ENCODE peak calls at places on chromosomes 2 and 18, in nine cellular contexts. I, H, T, E, V, Q, A, F and Y are unnamed samples. For H3K27me3, the result is how much of the 10 kb centered on the place peaks cover.

GRCh38 chr18:60892441-60892840 is 440.8 kb upstream of the CDH20 start:
- DNase-seq in I (no peak), H (no peak), T (no peak), E (no peak), V (no peak), Q (peak), A (no peak), F (no peak), Y (no peak)

GRCh38 chr18:46917808-46918600 is 602 bp downstream of the KATNAL2 start:
- DNase-seq in I (peak), H (no peak), T (peak), E (no peak), V (peak), Q (peak), A (no peak), F (no peak), Y (peak)

GRCh38 chr2:166057363-166058169 is 70.3 kb downstream of the SCN1A start:
- DNase-seq in I (no peak), H (no peak), T (peak), E (no peak), V (peak), Q (peak), A (no peak), F (no peak), Y (no peak)

GRCh38 chr2:169892951-169893350 is 65.7 kb downstream of the UBR3 start:
- DNase-seq in I (no peak), H (no peak), T (no peak), E (no peak), V (no peak), Q (no peak), A (no peak), F (no peak), Y (no peak)

GRCh38 chr2:106030287-106031268 is 163.5 kb downstream of the UXS1 start:
- DNase-seq in I (peak), H (no peak), T (no peak), E (no peak), V (peak), Q (peak), A (no peak), F (peak), Y (peak)

GRCh38 chr2:239164281-239164871 is 236.4 kb downstream of the HDAC4 start:
- DNase-seq in I (no peak), H (no peak), T (no peak), E (no peak), V (no peak), Q (peak), A (no peak), F (peak), Y (no peak)

GRCh38 chr18:10059610-10060468 is 146.0 kb downstream of the VAPA start:
- DNase-seq in I (no peak), H (no peak), T (peak), E (no peak), V (no peak), Q (no peak), A (no peak), F (peak), Y (peak)

GRCh38 chr2:84894131-84894586 is 11.3 kb upstream of the TMSB10 start:
- DNase-seq in I (no peak), H (peak), T (no peak), E (no peak), V (no peak), Q (no peak), A (no peak), F (no peak), Y (no peak)

GRCh38 chr2:80002112-80002511 is 302.4 kb downstream of the LRRTM1 start:
- DNase-seq in I (no peak), H (no peak), T (no peak), E (no peak), V (no peak), Q (no peak), A (no peak), F (no peak), Y (no peak)

GRCh38 chr2:188598551-188598950 is 306.9 kb downstream of the GULP1 start:
- DNase-seq in I (no peak), H (no peak), T (no peak), E (no peak), V (no peak), Q (peak), A (no peak), F (peak), Y (peak)

GRCh38 chr2:120572226-120572625 is 163.4 kb upstream of the GLI2 start:
- DNase-seq in I (no peak), H (no peak), T (no peak), E (no peak), V (no peak), Q (no peak), A (no peak), F (no peak), Y (no peak)

GRCh38 chr2:113720167-113720566 is 36.3 kb downstream of the SLC35F5 start:
- DNase-seq in I (no peak), H (no peak), T (no peak), E (peak), V (no peak), Q (peak), A (no peak), F (no peak), Y (no peak)

GRCh38 chr2:235723811-235724465 is 230.1 kb downstream of the AGAP1 start:
- DNase-seq in I (no peak), H (no peak), T (no peak), E (no peak), V (no peak), Q (no peak), A (no peak), F (peak), Y (no peak)

GRCh38 chr18:24930974-24931373 is 421.0 kb downstream of the ZNF521 start:
- DNase-seq in I (no peak), H (no peak), T (no peak), E (no peak), V (no peak), Q (no peak), A (peak), F (no peak), Y (no peak)

GRCh38 chr18:68796936-68797690 is 767 bp upstream of the CCDC102B start:
- DNase-seq in I (peak), H (no peak), T (no peak), E (no peak), V (no peak), Q (peak), A (no peak), F (no peak), Y (no peak)

GRCh38 chr2:99431587-99432275 is 58.1 kb downstream of the REV1 start:
- DNase-seq in I (no peak), H (no peak), T (no peak), E (no peak), V (no peak), Q (no peak), A (no peak), F (no peak), Y (no peak)

GRCh38 chr2:85765081-85765731 is 11.4 kb downstream of the ATOH8 start:
- DNase-seq in I (no peak), H (no peak), T (no peak), E (peak), V (peak), Q (no peak), A (no peak), F (no peak), Y (no peak)

GRCh38 chr2:70371753-70372152 is 69.9 kb upstream of the FAM136A start:
- DNase-seq in I (peak), H (no peak), T (no peak), E (no peak), V (no peak), Q (peak), A (no peak), F (no peak), Y (no peak)

GRCh38 chr2:46837112-46837454 is 78.5 kb downstream of the MCFD2 start:
- DNase-seq in I (no peak), H (no peak), T (no peak), E (no peak), V (no peak), Q (no peak), A (no peak), F (peak), Y (no peak)

GRCh38 chr18:76913583-76913982 is 91.2 kb downstream of the ZNF236 start:
- DNase-seq in I (no peak), H (no peak), T (no peak), E (no peak), V (no peak), Q (no peak), A (peak), F (no peak), Y (no peak)

GRCh38 chr2:118987886-118988285 is 45.9 kb downstream of the MARCO start:
- DNase-seq in I (no peak), H (no peak), T (no peak), E (no peak), V (no peak), Q (no peak), A (peak), F (peak), Y (no peak)

GRCh38 chr18:9872823-9873222 is 12.9 kb upstream of the TXNDC2 start:
- DNase-seq in I (no peak), H (no peak), T (no peak), E (no peak), V (no peak), Q (no peak), A (no peak), F (no peak), Y (no peak)

GRCh38 chr2:220165401-220165800 is 538.0 kb downstream of the SLC4A3 start:
- DNase-seq in I (no peak), H (peak), T (no peak), E (no peak), V (no peak), Q (no peak), A (peak), F (no peak), Y (no peak)

GRCh38 chr2:67451086-67451832 is 54.1 kb downstream of the ETAA1 start:
- DNase-seq in I (peak), H (no peak), T (no peak), E (no peak), V (no peak), Q (peak), A (peak), F (no peak), Y (no peak)

DNA sequence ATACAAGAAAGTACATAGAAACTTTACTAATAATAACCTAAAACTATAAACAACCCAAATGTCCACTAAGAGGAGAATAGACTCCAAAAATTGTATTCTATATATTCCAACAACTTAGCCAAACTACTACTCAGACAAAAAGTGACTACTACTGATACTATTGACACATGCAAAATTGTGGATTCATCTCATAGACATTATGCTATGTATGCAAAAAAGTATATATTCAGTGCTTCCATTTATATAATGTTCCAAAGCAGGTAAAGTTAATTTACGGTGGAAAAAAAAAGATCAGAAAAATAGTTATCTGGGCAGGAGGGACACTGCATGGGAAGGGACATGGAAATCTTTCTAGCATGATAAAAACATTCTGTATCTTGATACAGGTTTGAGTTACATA is 62.0 kb upstream of the SRD5A2 start:
- DNase-seq in I (no peak), H (no peak), T (no peak), E (no peak), V (no peak), Q (no peak), A (no peak), F (no peak), Y (no peak)
- H3K27me3 ChIP-seq in I (under half), H (under half), T (under half), E (under half), V (under half), Q (under half), A (under half), F (under half), Y (under half)

DNA sequence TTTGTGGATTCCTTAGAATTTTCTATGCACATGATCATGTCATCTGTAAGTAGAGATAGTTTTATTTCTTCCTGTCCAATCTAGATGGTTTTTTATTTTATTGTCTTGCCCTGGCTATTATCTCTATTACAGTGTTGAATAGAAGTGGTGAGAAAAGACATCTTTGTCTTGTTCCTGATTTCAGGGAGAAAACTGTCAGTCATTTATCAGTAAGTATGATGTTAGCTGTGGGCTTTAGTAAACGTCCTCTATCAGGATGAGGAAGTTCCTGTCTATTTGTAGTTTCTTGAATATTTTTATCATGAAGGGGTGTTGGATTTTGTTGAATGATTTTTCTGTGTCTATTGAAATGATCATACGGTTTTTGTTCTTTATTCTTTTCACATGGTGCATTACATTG is 5.3 kb downstream of the PLEKHH2 start:
- DNase-seq in I (no peak), H (no peak), T (no peak), E (no peak), V (no peak), Q (no peak), A (no peak), F (no peak), Y (no peak)
- TF ChIP-seq CTCF in I (no peak), H (no peak), T (no peak), E (no peak), V (no peak), Q (no peak), A (no peak), F (no peak), Y (no peak)

GRCh38 chr18:49623571-49623970 is 61.7 kb downstream of the LIPG start:
- DNase-seq in I (no peak), H (no peak), T (no peak), E (no peak), V (no peak), Q (peak), A (no peak), F (no peak), Y (no peak)
- H3K27me3 ChIP-seq in I (under half), H (under half), T (under half), E (under half), V (under half), Q (under half), A (under half), F (under half), Y (under half)

GRCh38 chr2:190137561-190137960 is 75.0 kb upstream of the MSTN start:
- DNase-seq in I (peak), H (no peak), T (no peak), E (no peak), V (no peak), Q (peak), A (no peak), F (no peak), Y (no peak)
- TF ChIP-seq CTCF in I (no peak), H (no peak), T (no peak), E (no peak), V (no peak), Q (no peak), A (no peak), F (no peak), Y (no peak)

DNA sequence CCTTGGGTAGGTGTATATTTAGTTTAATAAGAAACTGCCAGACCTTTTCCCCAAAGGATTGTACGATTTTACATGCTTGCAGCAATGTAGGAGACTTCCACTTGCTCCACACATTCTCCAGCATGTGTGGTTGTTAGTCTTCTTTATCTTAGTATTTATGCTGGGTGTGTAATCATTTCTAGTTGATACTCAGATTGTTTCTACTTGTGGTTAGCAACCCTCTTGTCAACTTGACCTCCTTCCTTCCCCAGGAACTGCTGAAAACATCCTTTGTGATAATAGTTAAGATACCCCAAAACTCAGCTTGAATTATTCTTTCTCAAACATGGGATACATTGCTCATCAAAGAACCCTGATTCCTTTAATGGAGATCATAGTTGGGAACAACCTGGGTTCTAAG is 37.2 kb upstream of the CYBRD1 start:
- DNase-seq in I (peak), H (no peak), T (no peak), E (no peak), V (no peak), Q (peak), A (no peak), F (no peak), Y (no peak)
- H3K27me3 ChIP-seq in I (under half), H (under half), T (under half), E (under half), V (under half), Q (under half), A (under half), F (under half), Y (under half)

GRCh38 chr18:62834715-62835114 is 119.4 kb downstream of the PHLPP1 start:
- DNase-seq in I (no peak), H (no peak), T (no peak), E (no peak), V (no peak), Q (no peak), A (no peak), F (no peak), Y (no peak)
- TF ChIP-seq CTCF in I (no peak), H (no peak), T (no peak), E (no peak), V (no peak), Q (no peak), A (no peak), F (no peak), Y (no peak)

GRCh38 chr2:95307878-95308277 is 10.7 kb downstream of the KCNIP3 start:
- DNase-seq in I (no peak), H (no peak), T (no peak), E (no peak), V (no peak), Q (no peak), A (no peak), F (no peak), Y (no peak)

GRCh38 chr2:95306306-95306895 is 9.3 kb downstream of the KCNIP3 start:
- DNase-seq in I (no peak), H (no peak), T (no peak), E (no peak), V (no peak), Q (no peak), A (no peak), F (no peak), Y (no peak)

GRCh38 chr2:95303191-95303914 is 6.2 kb downstream of the KCNIP3 start:
- DNase-seq in I (no peak), H (no peak), T (no peak), E (peak), V (no peak), Q (no peak), A (no peak), F (no peak), Y (no peak)

GRCh38 chr2:95307036-95307435 is 9.9 kb downstream of the KCNIP3 start:
- DNase-seq in I (no peak), H (no peak), T (no peak), E (no peak), V (no peak), Q (no peak), A (no peak), F (no peak), Y (no peak)

DNA sequence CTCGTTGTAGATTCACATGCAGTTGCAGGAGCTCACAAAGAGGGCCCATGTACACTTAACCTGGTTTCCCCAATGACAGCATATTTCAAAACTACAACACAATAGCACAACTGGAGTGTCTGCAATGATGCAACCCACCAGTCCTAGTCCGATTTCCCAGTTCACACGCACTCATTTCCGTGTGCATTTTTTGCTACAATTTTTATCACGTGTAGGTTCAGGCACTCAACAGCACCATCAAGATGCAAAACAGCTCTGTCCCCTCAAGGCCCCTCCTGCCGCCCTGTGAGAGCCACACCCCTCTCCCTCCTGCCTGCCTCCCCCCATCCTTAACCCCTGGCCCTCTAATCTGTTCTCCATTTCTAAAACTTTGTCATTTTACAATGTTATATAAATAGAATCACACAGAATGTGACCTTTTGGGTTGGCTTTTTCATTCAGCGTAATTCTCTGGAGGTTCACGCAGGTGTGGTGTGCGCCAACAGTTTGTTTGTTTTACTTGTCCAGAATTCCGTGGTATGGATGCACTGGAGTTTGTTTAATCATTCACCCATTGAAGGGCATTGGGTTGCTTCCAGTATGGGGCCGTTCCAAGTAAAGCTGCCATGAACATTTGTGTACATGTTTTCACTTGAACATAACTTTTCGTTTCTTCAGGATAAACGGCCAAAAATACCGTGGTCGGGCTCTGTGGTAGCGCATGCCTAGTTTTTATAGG is 8.4 kb downstream of the KCNIP3 start:
- DNase-seq in I (no peak), H (no peak), T (no peak), E (no peak), V (no peak), Q (peak), A (peak), F (no peak), Y (no peak)
- H3K27me3 ChIP-seq in I (under half), H (under half), T (under half), E (under half), V (under half), Q (under half), A (under half), F (under half), Y (under half)

GRCh38 chr2:20682166-20682565 is 15.2 kb downstream of the GDF7 start:
- DNase-seq in I (peak), H (peak), T (peak), E (no peak), V (no peak), Q (no peak), A (no peak), F (no peak), Y (no peak)
- TF ChIP-seq CTCF in I (peak), H (peak), T (peak), E (peak), V (peak), Q (peak), A (peak), F (peak), Y (peak)